ENCODE peak calls at places on chromosomes 6 and 20, in four cellular contexts. One of them, this sample, is unnamed.

GRCh38 chr20:58143531-58143930 is 84.9 kb downstream of the ANKRD60 start:
- DNase-seq in cardiac muscle cell: no peak
- DNase-seq in CD4-positive, alpha-beta T cell: no peak
- DNase-seq in endodermal cell: peak
- DNase-seq in this sample: no peak

GRCh38 chr6:137767931-137768690 is 98.9 kb upstream of the TNFAIP3 start:
- DNase-seq in cardiac muscle cell: no peak
- DNase-seq in CD4-positive, alpha-beta T cell: no peak
- DNase-seq in endodermal cell: no peak
- DNase-seq in this sample: no peak

GRCh38 chr6:43334466-43335095 is 26.0 kb upstream of the CRIP3 start:
- DNase-seq in CD4-positive, alpha-beta T cell: no peak
- DNase-seq in endodermal cell: peak
- DNase-seq in cardiac muscle cell: peak
- DNase-seq in this sample: no peak

GRCh38 chr6:132811276-132811675 is 3.1 kb upstream of the RPS12 start:
- DNase-seq in endodermal cell: no peak
- DNase-seq in CD4-positive, alpha-beta T cell: no peak
- DNase-seq in cardiac muscle cell: no peak
- DNase-seq in this sample: no peak

GRCh38 chr6:144330588-144330987 is 45.5 kb downstream of the UTRN start:
- DNase-seq in cardiac muscle cell: no peak
- DNase-seq in CD4-positive, alpha-beta T cell: no peak
- DNase-seq in endodermal cell: peak
- DNase-seq in this sample: no peak

GRCh38 chr6:108622601-108623335 is 62.1 kb downstream of the FOXO3 start:
- DNase-seq in endodermal cell: no peak
- DNase-seq in cardiac muscle cell: no peak
- DNase-seq in CD4-positive, alpha-beta T cell: no peak
- DNase-seq in this sample: no peak

GRCh38 chr6:132063738-132064137 is 112.6 kb upstream of the CCN2 start:
- DNase-seq in cardiac muscle cell: no peak
- DNase-seq in CD4-positive, alpha-beta T cell: no peak
- DNase-seq in endodermal cell: no peak
- DNase-seq in this sample: no peak

GRCh38 chr20:7856756-7857155 is 83.5 kb downstream of the HAO1 start:
- DNase-seq in cardiac muscle cell: no peak
- DNase-seq in endodermal cell: no peak
- DNase-seq in CD4-positive, alpha-beta T cell: no peak
- DNase-seq in this sample: no peak

GRCh38 chr6:76840025-76840745 is 623.1 kb downstream of the HTR1B start:
- DNase-seq in CD4-positive, alpha-beta T cell: no peak
- DNase-seq in cardiac muscle cell: no peak
- DNase-seq in endodermal cell: no peak
- DNase-seq in this sample: no peak

GRCh38 chr20:32535953-32536823 is 48.9 kb downstream of the NOL4L start:
- DNase-seq in CD4-positive, alpha-beta T cell: peak
- DNase-seq in cardiac muscle cell: peak
- DNase-seq in endodermal cell: peak
- DNase-seq in this sample: no peak

GRCh38 chr6:27517928-27518787 is 45.3 kb upstream of the ZNF184 start:
- DNase-seq in cardiac muscle cell: no peak
- DNase-seq in endodermal cell: no peak
- DNase-seq in CD4-positive, alpha-beta T cell: no peak
- DNase-seq in this sample: no peak

GRCh38 chr20:9969626-9970025 is 65.2 kb upstream of the ANKEF1 start:
- DNase-seq in CD4-positive, alpha-beta T cell: no peak
- DNase-seq in cardiac muscle cell: no peak
- DNase-seq in endodermal cell: no peak
- DNase-seq in this sample: no peak

GRCh38 chr20:45311589-45312211 is 3.6 kb upstream of the MATN4 start:
- DNase-seq in cardiac muscle cell: peak
- DNase-seq in CD4-positive, alpha-beta T cell: peak
- DNase-seq in endodermal cell: peak
- DNase-seq in this sample: peak
- TF ChIP-seq CTCF in cardiac muscle cell: peak
- TF ChIP-seq CTCF in CD4-positive, alpha-beta T cell: peak
- TF ChIP-seq CTCF in endodermal cell: peak
- TF ChIP-seq CTCF in this sample: no peak

DNA sequence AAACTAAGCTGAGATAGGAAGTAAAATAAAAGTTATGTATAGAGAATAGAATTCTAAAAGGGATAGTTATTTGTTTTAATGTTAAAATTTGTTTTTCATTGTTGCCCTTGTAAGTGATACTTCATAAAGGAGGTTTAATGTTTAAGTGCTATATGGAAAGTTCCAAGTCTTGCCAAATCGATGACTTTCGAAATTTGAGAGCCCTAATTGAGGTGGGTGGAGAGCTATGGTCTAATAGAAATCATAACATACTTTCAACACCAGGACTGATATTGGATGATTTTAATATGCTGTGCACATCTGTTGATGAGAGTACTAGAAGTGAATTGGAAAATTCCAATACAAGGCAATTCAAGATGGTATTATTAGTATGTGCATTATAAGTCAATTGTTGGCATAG is 64.6 kb downstream of the RNF144B start:
- DNase-seq in cardiac muscle cell: no peak
- DNase-seq in endodermal cell: no peak
- DNase-seq in CD4-positive, alpha-beta T cell: no peak
- DNase-seq in this sample: no peak
- TF ChIP-seq CTCF in cardiac muscle cell: no peak
- TF ChIP-seq CTCF in endodermal cell: no peak
- TF ChIP-seq CTCF in CD4-positive, alpha-beta T cell: no peak
- TF ChIP-seq CTCF in this sample: no peak

GRCh38 chr6:95815389-95816056 is 200.3 kb upstream of the FUT9 start:
- DNase-seq in cardiac muscle cell: no peak
- DNase-seq in CD4-positive, alpha-beta T cell: no peak
- DNase-seq in endodermal cell: no peak
- DNase-seq in this sample: no peak

GRCh38 chr6:95819461-95819860 is 196.3 kb upstream of the FUT9 start:
- DNase-seq in cardiac muscle cell: no peak
- DNase-seq in CD4-positive, alpha-beta T cell: no peak
- DNase-seq in endodermal cell: peak
- DNase-seq in this sample: no peak

GRCh38 chr6:95819939-95820338 is 195.8 kb upstream of the FUT9 start:
- DNase-seq in CD4-positive, alpha-beta T cell: no peak
- DNase-seq in cardiac muscle cell: no peak
- DNase-seq in endodermal cell: peak
- DNase-seq in this sample: no peak
- TF ChIP-seq CTCF in CD4-positive, alpha-beta T cell: no peak
- TF ChIP-seq CTCF in cardiac muscle cell: no peak
- TF ChIP-seq CTCF in endodermal cell: peak
- TF ChIP-seq CTCF in this sample: no peak

GRCh38 chr20:36158160-36158741 is 3.7 kb downstream of the EPB41L1 start:
- DNase-seq in endodermal cell: no peak
- DNase-seq in cardiac muscle cell: no peak
- DNase-seq in CD4-positive, alpha-beta T cell: no peak
- DNase-seq in this sample: no peak

GRCh38 chr20:36159833-36160232 is 5.3 kb downstream of the EPB41L1 start:
- DNase-seq in cardiac muscle cell: no peak
- DNase-seq in endodermal cell: no peak
- DNase-seq in CD4-positive, alpha-beta T cell: no peak
- DNase-seq in this sample: no peak

GRCh38 chr20:36157610-36158009 is 3.1 kb downstream of the EPB41L1 start:
- DNase-seq in cardiac muscle cell: no peak
- DNase-seq in CD4-positive, alpha-beta T cell: no peak
- DNase-seq in endodermal cell: no peak
- DNase-seq in this sample: no peak

GRCh38 chr20:36167826-36168634 is 13.5 kb downstream of the EPB41L1 start:
- DNase-seq in cardiac muscle cell: no peak
- DNase-seq in endodermal cell: no peak
- DNase-seq in CD4-positive, alpha-beta T cell: no peak
- DNase-seq in this sample: no peak

DNA sequence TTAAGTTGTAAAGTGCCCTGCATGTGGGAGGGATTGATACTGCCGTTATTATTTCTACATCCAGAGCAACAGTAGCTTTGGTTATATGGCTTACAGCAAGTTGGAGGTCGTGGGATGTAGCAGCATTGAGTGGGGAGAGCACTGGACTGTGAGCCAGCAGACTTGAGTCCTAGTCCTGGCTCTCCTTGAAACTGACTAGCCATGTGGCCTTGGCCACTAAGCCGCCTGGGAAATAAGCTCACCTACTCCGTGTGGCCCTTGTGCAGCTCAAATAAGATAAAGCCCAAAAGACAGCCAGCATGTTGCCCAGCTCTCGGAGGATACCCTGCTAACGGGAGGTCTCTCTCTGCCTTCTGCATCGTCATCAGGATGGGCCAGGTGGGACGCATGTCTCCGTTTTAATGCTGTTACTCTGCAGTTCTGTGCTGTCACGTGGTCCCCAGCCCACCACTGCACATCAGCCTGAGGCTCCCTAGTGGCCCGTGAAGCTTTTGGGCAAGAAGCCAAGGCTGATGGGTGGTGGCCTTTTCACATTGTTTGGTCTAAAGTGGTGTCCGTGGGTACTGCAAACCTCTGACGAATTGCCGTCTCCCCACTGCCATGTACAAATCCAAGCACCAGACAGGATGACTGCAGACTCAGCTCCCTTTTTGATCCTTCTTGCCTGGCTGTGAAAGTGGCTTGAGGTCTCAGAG is 7.9 kb downstream of the EPB41L1 start:
- DNase-seq in endodermal cell: no peak
- DNase-seq in cardiac muscle cell: no peak
- DNase-seq in CD4-positive, alpha-beta T cell: no peak
- DNase-seq in this sample: no peak
- TF ChIP-seq CTCF in endodermal cell: no peak
- TF ChIP-seq CTCF in cardiac muscle cell: no peak
- TF ChIP-seq CTCF in CD4-positive, alpha-beta T cell: no peak
- TF ChIP-seq CTCF in this sample: no peak

DNA sequence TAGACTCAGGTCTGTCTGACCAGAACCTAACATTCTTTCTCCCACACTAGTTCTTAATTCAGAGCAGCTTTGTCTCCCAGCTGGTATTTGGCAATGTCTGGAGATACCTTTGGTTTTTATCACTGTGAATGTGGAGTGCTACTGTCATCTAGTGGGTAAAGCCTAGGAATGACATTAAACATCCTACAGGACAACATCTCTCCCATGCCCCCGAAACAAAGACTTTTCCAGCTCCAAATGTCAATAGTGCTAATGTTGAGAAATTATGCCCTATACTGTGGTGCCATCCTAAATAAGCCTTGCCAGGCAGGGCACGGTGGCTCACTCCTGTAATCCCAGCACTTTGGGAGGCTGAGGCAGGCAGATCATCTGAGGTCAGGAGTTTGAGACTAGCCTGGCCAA is 4.2 kb upstream of the TTPAL start:
- DNase-seq in CD4-positive, alpha-beta T cell: no peak
- DNase-seq in endodermal cell: no peak
- DNase-seq in cardiac muscle cell: peak
- DNase-seq in this sample: no peak
- TF ChIP-seq CTCF in CD4-positive, alpha-beta T cell: no peak
- TF ChIP-seq CTCF in endodermal cell: peak
- TF ChIP-seq CTCF in cardiac muscle cell: peak
- TF ChIP-seq CTCF in this sample: no peak